ENCODE peak calls at places on chromosomes 5 and 9, in eight cellular contexts. One of them, this sample, is unnamed.

GRCh38 chr9:91746904-91747303 is 203.1 kb downstream of the ROR2 start:
- DNase-seq in heart left ventricle: no peak
- DNase-seq in colonic mucosa: no peak
- DNase-seq in A549: no peak
- DNase-seq in left ventricle myocardium inferior: no peak
- DNase-seq in astrocyte: peak; percentile 81
- DNase-seq in GM23338: no peak
- DNase-seq in cardiac muscle cell: no peak
- DNase-seq in this sample: no peak

GRCh38 chr5:77560677-77561263 is 68.7 kb upstream of the WDR41 start:
- DNase-seq in cardiac muscle cell: peak; percentile 65
- DNase-seq in colonic mucosa: no peak
- DNase-seq in GM23338: peak; percentile 79
- DNase-seq in heart left ventricle: no peak
- DNase-seq in astrocyte: peak; percentile 17
- DNase-seq in A549: peak; percentile 60
- DNase-seq in left ventricle myocardium inferior: no peak
- DNase-seq in this sample: no peak

GRCh38 chr5:38891563-38891962 is 45.8 kb downstream of the OSMR start:
- DNase-seq in colonic mucosa: no peak
- DNase-seq in A549: no peak
- DNase-seq in heart left ventricle: no peak
- DNase-seq in left ventricle myocardium inferior: no peak
- DNase-seq in GM23338: no peak
- DNase-seq in cardiac muscle cell: no peak
- DNase-seq in astrocyte: no peak
- DNase-seq in this sample: no peak

GRCh38 chr9:134502261-134503211 is 139.1 kb upstream of the COL5A1 start:
- DNase-seq in A549: peak; percentile 87
- DNase-seq in colonic mucosa: peak; percentile 45
- DNase-seq in left ventricle myocardium inferior: peak; percentile 72
- DNase-seq in heart left ventricle: peak; percentile 70
- DNase-seq in astrocyte: peak; percentile 98
- DNase-seq in GM23338: no peak
- DNase-seq in cardiac muscle cell: peak; percentile 7
- DNase-seq in this sample: peak; percentile 69

GRCh38 chr5:110333384-110333783 is 393.1 kb downstream of the TMEM232 start:
- DNase-seq in GM23338: peak; percentile 86
- DNase-seq in left ventricle myocardium inferior: no peak
- DNase-seq in astrocyte: no peak
- DNase-seq in cardiac muscle cell: peak; percentile 71
- DNase-seq in A549: peak; percentile 4
- DNase-seq in colonic mucosa: no peak
- DNase-seq in heart left ventricle: no peak
- DNase-seq in this sample: no peak

GRCh38 chr9:120775859-120776258 is 17.4 kb downstream of the FBXW2 start:
- DNase-seq in astrocyte: no peak
- DNase-seq in cardiac muscle cell: no peak
- DNase-seq in heart left ventricle: no peak
- DNase-seq in GM23338: no peak
- DNase-seq in colonic mucosa: no peak
- DNase-seq in A549: no peak
- DNase-seq in left ventricle myocardium inferior: no peak
- DNase-seq in this sample: no peak

GRCh38 chr5:126452477-126452876 is 29.3 kb downstream of the GRAMD2B start:
- DNase-seq in A549: no peak
- DNase-seq in astrocyte: no peak
- DNase-seq in heart left ventricle: no peak
- DNase-seq in GM23338: no peak
- DNase-seq in colonic mucosa: no peak
- DNase-seq in cardiac muscle cell: no peak
- DNase-seq in left ventricle myocardium inferior: no peak
- DNase-seq in this sample: no peak

GRCh38 chr9:5459289-5459829 is 9.0 kb downstream of the CD274 start:
- DNase-seq in left ventricle myocardium inferior: no peak
- DNase-seq in A549: no peak
- DNase-seq in cardiac muscle cell: no peak
- DNase-seq in GM23338: peak; percentile 37
- DNase-seq in heart left ventricle: no peak
- DNase-seq in colonic mucosa: no peak
- DNase-seq in astrocyte: peak; percentile 78
- DNase-seq in this sample: no peak

GRCh38 chr5:163506726-163507125 is 1.3 kb downstream of the MAT2B start:
- DNase-seq in A549: no peak
- DNase-seq in left ventricle myocardium inferior: no peak
- DNase-seq in GM23338: no peak
- DNase-seq in cardiac muscle cell: no peak
- DNase-seq in colonic mucosa: no peak
- DNase-seq in heart left ventricle: no peak
- DNase-seq in astrocyte: peak; percentile 64
- DNase-seq in this sample: no peak

GRCh38 chr9:135878528-135879236 is 28.7 kb downstream of the CAMSAP1 start:
- DNase-seq in astrocyte: no peak
- DNase-seq in A549: no peak
- DNase-seq in GM23338: no peak
- DNase-seq in heart left ventricle: no peak
- DNase-seq in left ventricle myocardium inferior: no peak
- DNase-seq in cardiac muscle cell: no peak
- DNase-seq in colonic mucosa: no peak
- DNase-seq in this sample: no peak

GRCh38 chr9:135876936-135877335 is 30.4 kb downstream of the CAMSAP1 start:
- DNase-seq in left ventricle myocardium inferior: no peak
- DNase-seq in cardiac muscle cell: no peak
- DNase-seq in A549: no peak
- DNase-seq in astrocyte: no peak
- DNase-seq in GM23338: no peak
- DNase-seq in heart left ventricle: no peak
- DNase-seq in colonic mucosa: no peak
- DNase-seq in this sample: no peak

GRCh38 chr9:135879619-135880018 is 27.7 kb downstream of the CAMSAP1 start:
- DNase-seq in GM23338: no peak
- DNase-seq in heart left ventricle: no peak
- DNase-seq in left ventricle myocardium inferior: no peak
- DNase-seq in astrocyte: no peak
- DNase-seq in colonic mucosa: no peak
- DNase-seq in cardiac muscle cell: no peak
- DNase-seq in A549: no peak
- DNase-seq in this sample: no peak

GRCh38 chr9:135879237-135879601 is 28.1 kb downstream of the CAMSAP1 start:
- DNase-seq in heart left ventricle: no peak
- DNase-seq in left ventricle myocardium inferior: no peak
- DNase-seq in cardiac muscle cell: no peak
- DNase-seq in astrocyte: no peak
- DNase-seq in A549: no peak
- DNase-seq in GM23338: no peak
- DNase-seq in colonic mucosa: no peak
- DNase-seq in this sample: no peak

DNA sequence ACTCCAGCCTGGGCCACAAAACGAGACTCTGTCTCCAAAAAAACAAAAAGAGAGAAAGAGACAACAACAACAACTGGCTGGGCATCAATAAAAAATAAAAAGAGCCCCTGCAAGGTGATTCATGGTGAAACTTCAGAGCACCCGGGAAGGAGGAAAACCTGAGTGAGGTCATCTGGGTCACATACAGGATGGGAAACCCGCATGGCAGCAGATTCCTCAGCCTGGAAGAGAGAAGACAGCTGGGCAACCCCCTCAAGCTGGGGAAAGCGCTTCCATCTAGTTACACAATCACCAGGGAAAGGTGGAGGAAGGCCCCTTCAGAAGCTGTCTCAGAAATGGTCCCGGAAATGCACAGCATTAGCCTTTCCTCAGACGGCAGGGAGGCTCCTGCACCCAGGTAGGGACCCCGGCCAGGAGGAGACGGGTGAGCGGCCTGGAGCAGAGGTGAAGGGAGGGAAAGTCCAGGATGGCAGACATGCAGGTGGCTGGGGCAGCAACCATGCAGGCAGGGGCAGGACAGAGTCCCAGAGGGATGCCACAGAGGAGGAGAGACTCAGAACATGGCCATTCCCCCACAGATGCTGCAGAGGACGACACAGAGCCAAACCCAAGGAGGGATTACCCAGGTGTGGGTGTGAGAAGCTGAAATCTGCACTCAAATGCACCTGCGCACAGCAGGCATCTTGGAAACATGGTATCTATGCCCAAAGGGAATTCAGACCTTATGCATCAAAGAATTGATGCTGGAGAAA is 29.4 kb downstream of the CAMSAP1 start:
- DNase-seq in cardiac muscle cell: no peak
- DNase-seq in heart left ventricle: no peak
- DNase-seq in GM23338: no peak
- DNase-seq in astrocyte: no peak
- DNase-seq in colonic mucosa: peak; percentile 15
- DNase-seq in left ventricle myocardium inferior: no peak
- DNase-seq in A549: no peak
- DNase-seq in this sample: no peak
- TF ChIP-seq CTCF in cardiac muscle cell: no peak
- TF ChIP-seq CTCF in heart left ventricle: no peak
- TF ChIP-seq CTCF in GM23338: no peak
- TF ChIP-seq CTCF in astrocyte: no peak
- TF ChIP-seq CTCF in colonic mucosa: no peak
- TF ChIP-seq CTCF in left ventricle myocardium inferior: no peak
- TF ChIP-seq CTCF in A549: no peak
- TF ChIP-seq CTCF in this sample: no peak

GRCh38 chr5:133244242-133244641 is 192.4 kb downstream of the HSPA4 start:
- DNase-seq in astrocyte: no peak
- DNase-seq in cardiac muscle cell: no peak
- DNase-seq in colonic mucosa: no peak
- DNase-seq in A549: peak; percentile 68
- DNase-seq in heart left ventricle: no peak
- DNase-seq in GM23338: no peak
- DNase-seq in left ventricle myocardium inferior: no peak
- DNase-seq in this sample: no peak
- H3K4me1 ChIP-seq in astrocyte: peaks cover 41% of the 10 kb centered on the region
- H3K4me1 ChIP-seq in cardiac muscle cell: no peaks in the 10 kb centered on the region
- H3K4me1 ChIP-seq in colonic mucosa: no peaks in the 10 kb centered on the region
- H3K4me1 ChIP-seq in A549: peaks cover 77% of the 10 kb centered on the region
- H3K4me1 ChIP-seq in heart left ventricle: no peaks in the 10 kb centered on the region
- H3K4me1 ChIP-seq in GM23338: no peaks in the 10 kb centered on the region
- H3K4me1 ChIP-seq in left ventricle myocardium inferior: peaks cover 3% of the 10 kb centered on the region
- H3K4me1 ChIP-seq in this sample: no peaks in the 10 kb centered on the region

GRCh38 chr9:137531099-137531765 is 19.0 kb downstream of the PNPLA7 start:
- DNase-seq in cardiac muscle cell: no peak
- DNase-seq in colonic mucosa: no peak
- DNase-seq in A549: no peak
- DNase-seq in left ventricle myocardium inferior: no peak
- DNase-seq in heart left ventricle: no peak
- DNase-seq in astrocyte: no peak
- DNase-seq in GM23338: no peak
- DNase-seq in this sample: peak; percentile 33
- H3K27ac ChIP-seq in cardiac muscle cell: no peak overlapping the region
- H3K27ac ChIP-seq in colonic mucosa: no peak overlapping the region
- H3K27ac ChIP-seq in A549: no peak overlapping the region
- H3K27ac ChIP-seq in left ventricle myocardium inferior: no peak overlapping the region
- H3K27ac ChIP-seq in heart left ventricle: no peak overlapping the region
- H3K27ac ChIP-seq in astrocyte: no peak overlapping the region
- H3K27ac ChIP-seq in GM23338: no peak overlapping the region
- H3K27ac ChIP-seq in this sample: no peak overlapping the region

DNA sequence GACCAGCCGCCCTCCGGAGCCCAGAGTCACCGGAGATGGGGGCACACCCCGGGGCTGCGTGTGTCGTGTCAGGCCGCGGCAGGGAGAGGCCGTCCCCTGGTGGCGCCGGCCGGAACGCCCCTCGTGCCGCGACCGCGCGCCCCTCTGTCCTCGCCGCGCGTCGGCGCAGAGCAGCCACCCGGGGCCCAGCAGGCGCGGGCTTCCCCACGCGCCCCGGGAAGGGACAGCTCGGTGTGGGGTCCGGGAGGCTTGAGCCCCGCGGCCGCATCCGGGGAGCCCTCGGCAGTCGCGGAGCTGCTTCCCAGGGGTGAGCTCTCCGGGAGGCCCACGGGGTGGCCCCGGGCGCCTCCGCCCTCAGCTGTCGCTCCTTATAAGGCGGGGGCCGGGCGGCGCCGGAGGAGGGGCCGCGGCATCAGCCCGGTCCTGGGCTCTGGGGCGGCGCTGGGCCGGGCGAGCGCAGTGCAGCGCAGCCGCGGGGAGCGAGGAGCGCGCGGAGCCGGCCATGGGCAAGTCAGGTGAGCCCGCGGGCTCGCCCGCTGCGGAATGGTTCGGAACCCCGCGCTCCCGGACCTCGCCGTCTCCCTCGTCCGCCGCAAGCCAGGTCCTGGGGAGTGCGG is at the start of gene GLIPR2:
- DNase-seq in colonic mucosa: peak; percentile 86
- DNase-seq in heart left ventricle: peak; percentile 84
- DNase-seq in GM23338: peak; percentile 82
- DNase-seq in left ventricle myocardium inferior: peak; percentile 83
- DNase-seq in A549: peak; percentile 49
- DNase-seq in astrocyte: no peak
- DNase-seq in cardiac muscle cell: peak; percentile 88
- DNase-seq in this sample: peak; percentile 63
- TF ChIP-seq CTCF in colonic mucosa: no peak
- TF ChIP-seq CTCF in heart left ventricle: no peak
- TF ChIP-seq CTCF in GM23338: no peak
- TF ChIP-seq CTCF in left ventricle myocardium inferior: peak; percentile 36
- TF ChIP-seq CTCF in A549: no peak
- TF ChIP-seq CTCF in astrocyte: no peak
- TF ChIP-seq CTCF in cardiac muscle cell: peak; percentile 6
- TF ChIP-seq CTCF in this sample: no peak

GRCh38 chr5:80989883-80990282 is 29.7 kb downstream of the RASGRF2 start:
- DNase-seq in astrocyte: no peak
- DNase-seq in colonic mucosa: no peak
- DNase-seq in heart left ventricle: no peak
- DNase-seq in cardiac muscle cell: no peak
- DNase-seq in A549: no peak
- DNase-seq in left ventricle myocardium inferior: no peak
- DNase-seq in GM23338: no peak
- DNase-seq in this sample: no peak

GRCh38 chr5:80990527-80990926 is 30.4 kb downstream of the RASGRF2 start:
- DNase-seq in heart left ventricle: no peak
- DNase-seq in colonic mucosa: no peak
- DNase-seq in left ventricle myocardium inferior: no peak
- DNase-seq in cardiac muscle cell: no peak
- DNase-seq in astrocyte: no peak
- DNase-seq in GM23338: peak; percentile 28
- DNase-seq in A549: no peak
- DNase-seq in this sample: no peak

GRCh38 chr5:80987078-80987766 is 27.1 kb downstream of the RASGRF2 start:
- DNase-seq in cardiac muscle cell: no peak
- DNase-seq in GM23338: no peak
- DNase-seq in left ventricle myocardium inferior: no peak
- DNase-seq in colonic mucosa: no peak
- DNase-seq in astrocyte: no peak
- DNase-seq in heart left ventricle: no peak
- DNase-seq in A549: no peak
- DNase-seq in this sample: no peak

GRCh38 chr5:80990971-80991370 is 30.8 kb downstream of the RASGRF2 start:
- DNase-seq in colonic mucosa: no peak
- DNase-seq in A549: no peak
- DNase-seq in astrocyte: no peak
- DNase-seq in left ventricle myocardium inferior: no peak
- DNase-seq in GM23338: peak; percentile 47
- DNase-seq in cardiac muscle cell: no peak
- DNase-seq in heart left ventricle: no peak
- DNase-seq in this sample: no peak

GRCh38 chr5:80988419-80988925 is 28.3 kb downstream of the RASGRF2 start:
- DNase-seq in cardiac muscle cell: no peak
- DNase-seq in astrocyte: no peak
- DNase-seq in heart left ventricle: no peak
- DNase-seq in colonic mucosa: no peak
- DNase-seq in A549: no peak
- DNase-seq in left ventricle myocardium inferior: no peak
- DNase-seq in GM23338: no peak
- DNase-seq in this sample: no peak
- H3K4me1 ChIP-seq in cardiac muscle cell: no peaks in the 10 kb centered on the region
- H3K4me1 ChIP-seq in astrocyte: no peaks in the 10 kb centered on the region
- H3K4me1 ChIP-seq in heart left ventricle: peaks cover 13% of the 10 kb centered on the region
- H3K4me1 ChIP-seq in colonic mucosa: no peaks in the 10 kb centered on the region
- H3K4me1 ChIP-seq in A549: peaks cover 8% of the 10 kb centered on the region
- H3K4me1 ChIP-seq in left ventricle myocardium inferior: peaks cover 13% of the 10 kb centered on the region
- H3K4me1 ChIP-seq in GM23338: peaks cover 29% of the 10 kb centered on the region
- H3K4me1 ChIP-seq in this sample: no peaks in the 10 kb centered on the region

This sample was measured in pancreas.